ENCODE peak calls at places on chromosomes 1 and 21, in five cellular contexts. T is endothelial cell, V is body of pancreas, M is K562, W is HFFc6. I is an unnamed sample.

GRCh38 chr1:24926596-24927249 is 3.4 kb downstream of the RUNX3 start:
- DNase-seq in T (no peak), V (no peak), M (no peak), W (peak; percentile 6), I (no peak)

GRCh38 chr1:243525085-243525487 is 269.2 kb downstream of the SDCCAG8 start:
- DNase-seq in T (no peak), V (no peak), M (no peak), W (peak; percentile 84), I (no peak)

GRCh38 chr21:42149656-42150457 is 69.1 kb upstream of the ABCG1 start:
- DNase-seq in T (no peak), V (no peak), M (no peak), W (no peak), I (no peak)

GRCh38 chr1:77382361-77382760 is 100.5 kb downstream of the AK5 start:
- DNase-seq in T (no peak), V (no peak), M (no peak), W (no peak), I (no peak)

GRCh38 chr1:51236548-51237312 is 657 bp downstream of the RNF11 start:
- DNase-seq in T (peak; percentile 38), V (peak; percentile 50), M (peak; percentile 47), W (peak; percentile 25), I (peak; percentile 30)

GRCh38 chr1:9721606-9722377 is 70.3 kb downstream of the PIK3CD start:
- DNase-seq in T (peak; percentile 74), V (no peak), M (peak; percentile 86), W (no peak), I (peak; percentile 50)

GRCh38 chr1:159991513-159991912 is 37.5 kb upstream of the SLAMF9 start:
- DNase-seq in T (no peak), V (no peak), M (no peak), W (no peak), I (no peak)

GRCh38 chr1:116743535-116743934 is 10.7 kb upstream of the CD2 start:
- DNase-seq in T (no peak), V (no peak), M (no peak), W (no peak), I (no peak)

GRCh38 chr1:103416681-103417318 is 108.7 kb upstream of the RNPC3 start:
- DNase-seq in T (no peak), V (no peak), M (no peak), W (peak; percentile 46), I (no peak)

GRCh38 chr21:38067086-38067739 is 151.0 kb upstream of the KCNJ6 start:
- DNase-seq in T (no peak), V (no peak), M (no peak), W (no peak), I (no peak)

GRCh38 chr1:206693592-206693991 is 8.9 kb downstream of the MAPKAPK2 start:
- DNase-seq in T (no peak), V (peak; percentile 38), M (peak; percentile 10), W (peak; percentile 54), I (no peak)

GRCh38 chr21:37914211-37914900 is 1.9 kb downstream of the KCNJ6 start:
- DNase-seq in T (peak; percentile 74), V (no peak), M (peak; percentile 26), W (no peak), I (no peak)

GRCh38 chr1:202283991-202284390 is 57.7 kb downstream of the UBE2T start:
- DNase-seq in T (no peak), V (no peak), M (no peak), W (peak; percentile 80), I (no peak)

GRCh38 chr1:10768552-10768951 is 27.9 kb downstream of the CASZ1 start:
- DNase-seq in T (no peak), V (no peak), M (no peak), W (no peak), I (no peak)

GRCh38 chr1:212650228-212650627 is 41.7 kb downstream of the ATF3 start:
- DNase-seq in T (no peak), V (no peak), M (no peak), W (no peak), I (no peak)

GRCh38 chr1:8040586-8040985 is 14.5 kb upstream of the ERRFI1 start:
- DNase-seq in T (no peak), V (peak; percentile 90), M (no peak), W (peak; percentile 96), I (peak; percentile 73)

GRCh38 chr1:230112131-230112701 is 45.2 kb downstream of the GALNT2 start:
- DNase-seq in T (no peak), V (no peak), M (no peak), W (no peak), I (no peak)

GRCh38 chr1:221632072-221632471 is 109.8 kb downstream of the DUSP10 start:
- DNase-seq in T (no peak), V (no peak), M (no peak), W (no peak), I (no peak)

GRCh38 chr1:15128520-15129313 is 24.8 kb upstream of the TMEM51 start:
- DNase-seq in T (peak; percentile 84), V (peak; percentile 85), M (peak; percentile 83), W (peak; percentile 53), I (peak; percentile 66)

GRCh38 chr1:91741301-91741700 is 144.7 kb downstream of the TGFBR3 start:
- DNase-seq in T (no peak), V (no peak), M (no peak), W (peak; percentile 43), I (no peak)

GRCh38 chr1:181675625-181676024 is 192.3 kb downstream of the CACNA1E start:
- DNase-seq in T (peak; percentile 19), V (no peak), M (no peak), W (no peak), I (no peak)

GRCh38 chr1:181680332-181680731 is 197.0 kb downstream of the CACNA1E start:
- DNase-seq in T (no peak), V (no peak), M (no peak), W (no peak), I (no peak)

GRCh38 chr1:181675091-181675490 is 191.8 kb downstream of the CACNA1E start:
- DNase-seq in T (no peak), V (no peak), M (no peak), W (no peak), I (no peak)

GRCh38 chr1:181674617-181675016 is 191.3 kb downstream of the CACNA1E start:
- DNase-seq in T (no peak), V (no peak), M (no peak), W (no peak), I (peak; percentile 30)

GRCh38 chr1:181676269-181676668 is 193.0 kb downstream of the CACNA1E start:
- DNase-seq in T (peak; percentile 44), V (no peak), M (peak; percentile 25), W (no peak), I (peak; percentile 42)
- TF ChIP-seq CTCF in T (peak; percentile 37), V (no peak), M (peak; percentile 50), W (peak; percentile 9), I (peak; percentile 12)

DNA sequence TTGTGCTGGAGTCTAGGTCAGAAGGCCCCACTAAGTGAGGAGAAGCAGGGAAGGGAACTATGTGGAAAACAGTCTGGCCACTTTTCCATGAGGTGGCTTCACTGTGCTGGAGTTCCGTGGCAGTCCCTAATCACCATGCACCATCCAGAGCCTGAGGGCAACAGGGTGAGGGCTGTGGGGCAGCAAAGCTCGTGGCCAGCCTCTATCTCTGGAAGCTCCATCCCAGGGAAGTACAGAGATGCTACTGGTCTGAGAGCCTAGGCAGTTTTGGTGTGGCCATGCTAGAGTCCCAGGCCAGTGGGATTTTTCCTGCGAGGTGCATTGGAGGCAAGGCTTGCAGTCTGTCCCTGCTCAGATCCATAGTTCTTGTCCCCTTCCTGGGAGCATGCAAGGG is 157.3 kb upstream of the LRRC7 start:
- DNase-seq in T (no peak), V (no peak), M (no peak), W (no peak), I (no peak)
- TF ChIP-seq CTCF in T (no peak), V (no peak), M (no peak), W (no peak), I (no peak)

DNA sequence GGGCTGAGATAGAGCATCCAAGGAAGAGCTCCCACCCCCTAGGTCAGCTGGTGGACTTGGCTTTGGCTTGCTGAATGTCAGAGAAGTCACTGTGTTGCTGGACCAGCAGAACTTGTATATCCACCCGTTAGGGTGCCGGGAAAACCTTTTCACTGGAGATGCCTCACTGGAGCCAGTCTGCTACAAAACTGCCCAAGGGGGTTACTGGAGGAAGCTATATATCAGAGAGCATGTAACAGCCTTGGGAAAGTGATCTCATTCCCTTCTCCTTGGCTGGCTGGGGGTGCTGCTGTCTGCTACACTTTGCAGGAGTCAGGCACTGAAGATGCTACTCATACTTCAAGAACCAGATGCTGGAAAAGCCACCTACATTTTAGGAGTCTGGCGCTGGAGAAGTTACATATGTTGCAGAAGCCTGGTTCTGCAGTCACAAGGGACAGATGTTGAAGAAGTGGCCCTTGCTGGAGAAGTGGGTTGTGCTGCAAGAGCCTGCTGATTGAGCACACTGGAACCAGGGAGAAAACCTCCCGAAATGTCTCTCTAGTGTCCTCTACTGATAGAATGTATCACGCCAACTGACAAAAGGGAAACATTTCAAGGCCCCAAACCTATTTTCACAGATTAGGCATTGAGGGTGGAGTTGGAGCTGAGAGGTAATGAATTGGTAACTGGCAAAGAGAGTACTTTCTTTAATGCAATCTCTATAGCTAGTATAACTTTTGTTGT is 250.6 kb downstream of the SPATA17 start:
- DNase-seq in T (no peak), V (no peak), M (no peak), W (no peak), I (no peak)
- TF ChIP-seq CTCF in T (no peak), V (no peak), M (no peak), W (no peak), I (no peak)

GRCh38 chr1:41483960-41484844 is at the start of gene EDN2:
- DNase-seq in T (no peak), V (peak; percentile 91), M (no peak), W (no peak), I (peak; percentile 76)
- TF ChIP-seq CTCF in T (no peak), V (peak; percentile 30), M (no peak), W (peak; percentile 36), I (peak; percentile 51)

GRCh38 chr1:153292740-153293479 is 19.8 kb downstream of the PGLYRP3 start:
- DNase-seq in T (peak; percentile 15), V (no peak), M (no peak), W (no peak), I (no peak)
- TF ChIP-seq CTCF in T (peak; percentile 13), V (no peak), M (no peak), W (no peak), I (no peak)

GRCh38 chr1:161863549-161863948 is 97.4 kb downstream of the ATF6 start:
- DNase-seq in T (no peak), V (no peak), M (no peak), W (no peak), I (no peak)

GRCh38 chr1:161869291-161869690 is 103.2 kb downstream of the ATF6 start:
- DNase-seq in T (no peak), V (no peak), M (no peak), W (no peak), I (no peak)

GRCh38 chr1:161864577-161864976 is 98.5 kb downstream of the ATF6 start:
- DNase-seq in T (peak; percentile 5), V (no peak), M (no peak), W (peak; percentile 43), I (no peak)
- TF ChIP-seq CTCF in T (no peak), V (no peak), M (peak; percentile 46), W (peak; percentile 73), I (no peak)

I was measured in Calu3.